ENCODE peak calls at places on chromosomes 7 and 10, in five cellular contexts. One of them, this sample, is unnamed.

GRCh38 chr7:149759111-149759510 is 14.3 kb downstream of the ZNF467 start:
- DNase-seq in choroid plexus epithelial cell: no peak
- DNase-seq in foreskin keratinocyte: no peak
- DNase-seq in cardiac fibroblast: no peak
- DNase-seq in bronchial epithelial cell: no peak
- DNase-seq in this sample: no peak

GRCh38 chr7:22320416-22320815 is 36.5 kb downstream of the RAPGEF5 start:
- DNase-seq in choroid plexus epithelial cell: no peak
- DNase-seq in foreskin keratinocyte: no peak
- DNase-seq in cardiac fibroblast: no peak
- DNase-seq in bronchial epithelial cell: no peak
- DNase-seq in this sample: no peak

GRCh38 chr7:150856303-150857275 is 4.3 kb downstream of the AOC1 start:
- DNase-seq in choroid plexus epithelial cell: no peak
- DNase-seq in foreskin keratinocyte: no peak
- DNase-seq in cardiac fibroblast: no peak
- DNase-seq in bronchial epithelial cell: no peak
- DNase-seq in this sample: no peak

GRCh38 chr10:30343962-30344361 is 5.1 kb downstream of the MTPAP start:
- DNase-seq in choroid plexus epithelial cell: no peak
- DNase-seq in foreskin keratinocyte: no peak
- DNase-seq in cardiac fibroblast: no peak
- DNase-seq in bronchial epithelial cell: no peak
- DNase-seq in this sample: no peak

GRCh38 chr10:62205750-62206399 is 62.8 kb downstream of the RTKN2 start:
- DNase-seq in choroid plexus epithelial cell: no peak
- DNase-seq in foreskin keratinocyte: no peak
- DNase-seq in cardiac fibroblast: no peak
- DNase-seq in bronchial epithelial cell: no peak
- DNase-seq in this sample: no peak

GRCh38 chr7:35258891-35259537 is 5.1 kb upstream of the TBX20 start:
- DNase-seq in choroid plexus epithelial cell: no peak
- DNase-seq in foreskin keratinocyte: no peak
- DNase-seq in cardiac fibroblast: no peak
- DNase-seq in bronchial epithelial cell: no peak
- DNase-seq in this sample: no peak

GRCh38 chr7:68748934-68749695 is 849.2 kb upstream of the AUTS2 start:
- DNase-seq in choroid plexus epithelial cell: no peak
- DNase-seq in foreskin keratinocyte: no peak
- DNase-seq in cardiac fibroblast: no peak
- DNase-seq in bronchial epithelial cell: no peak
- DNase-seq in this sample: no peak

GRCh38 chr10:82027711-82028110 is 152.7 kb downstream of the NRG3 start:
- DNase-seq in choroid plexus epithelial cell: no peak
- DNase-seq in foreskin keratinocyte: no peak
- DNase-seq in cardiac fibroblast: no peak
- DNase-seq in bronchial epithelial cell: no peak
- DNase-seq in this sample: no peak

GRCh38 chr7:42489299-42489698 is 252.3 kb upstream of the GLI3 start:
- DNase-seq in choroid plexus epithelial cell: no peak
- DNase-seq in foreskin keratinocyte: no peak
- DNase-seq in cardiac fibroblast: no peak
- DNase-seq in bronchial epithelial cell: no peak
- DNase-seq in this sample: no peak

GRCh38 chr10:35058134-35058533 is 32.0 kb downstream of the CUL2 start:
- DNase-seq in choroid plexus epithelial cell: peak; percentile 94
- DNase-seq in foreskin keratinocyte: no peak
- DNase-seq in cardiac fibroblast: peak; percentile 90
- DNase-seq in bronchial epithelial cell: peak; percentile 79
- DNase-seq in this sample: peak; percentile 69

GRCh38 chr7:87287738-87288341 is 57.6 kb upstream of the CROT start:
- DNase-seq in choroid plexus epithelial cell: no peak
- DNase-seq in foreskin keratinocyte: no peak
- DNase-seq in cardiac fibroblast: no peak
- DNase-seq in bronchial epithelial cell: no peak
- DNase-seq in this sample: no peak

GRCh38 chr7:158268851-158269535 is 318.6 kb downstream of the PTPRN2 start:
- DNase-seq in choroid plexus epithelial cell: no peak
- DNase-seq in foreskin keratinocyte: no peak
- DNase-seq in cardiac fibroblast: no peak
- DNase-seq in bronchial epithelial cell: no peak
- DNase-seq in this sample: no peak

GRCh38 chr10:8396675-8397074 is 342.2 kb downstream of the GATA3 start:
- DNase-seq in choroid plexus epithelial cell: peak; percentile 11
- DNase-seq in foreskin keratinocyte: peak; percentile 71
- DNase-seq in cardiac fibroblast: peak; percentile 49
- DNase-seq in bronchial epithelial cell: peak; percentile 45
- DNase-seq in this sample: peak; percentile 80

GRCh38 chr10:101230185-101230917 is 1.1 kb upstream of the LBX1 start:
- DNase-seq in choroid plexus epithelial cell: no peak
- DNase-seq in foreskin keratinocyte: no peak
- DNase-seq in cardiac fibroblast: no peak
- DNase-seq in bronchial epithelial cell: no peak
- DNase-seq in this sample: no peak

GRCh38 chr10:7956508-7956907 is 98.0 kb upstream of the GATA3 start:
- DNase-seq in choroid plexus epithelial cell: peak; percentile 84
- DNase-seq in foreskin keratinocyte: peak; percentile 31
- DNase-seq in cardiac fibroblast: peak; percentile 81
- DNase-seq in bronchial epithelial cell: peak; percentile 74
- DNase-seq in this sample: peak; percentile 66

GRCh38 chr10:13716161-13717071 is 129.7 kb downstream of the PRPF18 start:
- DNase-seq in choroid plexus epithelial cell: peak; percentile 39
- DNase-seq in foreskin keratinocyte: no peak
- DNase-seq in cardiac fibroblast: peak; percentile 68
- DNase-seq in bronchial epithelial cell: no peak
- DNase-seq in this sample: no peak

GRCh38 chr7:4739528-4739992 is 35.9 kb upstream of the AP5Z1 start:
- DNase-seq in choroid plexus epithelial cell: peak; percentile 76
- DNase-seq in foreskin keratinocyte: no peak
- DNase-seq in cardiac fibroblast: peak; percentile 81
- DNase-seq in bronchial epithelial cell: peak; percentile 46
- DNase-seq in this sample: peak; percentile 30

GRCh38 chr10:78173360-78174020 is 139.8 kb downstream of the RPS24 start:
- DNase-seq in choroid plexus epithelial cell: no peak
- DNase-seq in foreskin keratinocyte: no peak
- DNase-seq in cardiac fibroblast: no peak
- DNase-seq in bronchial epithelial cell: peak; percentile 25
- DNase-seq in this sample: peak; percentile 28

GRCh38 chr10:5975641-5976473 is 1.5 kb downstream of the IL15RA start:
- DNase-seq in choroid plexus epithelial cell: peak; percentile 27
- DNase-seq in foreskin keratinocyte: no peak
- DNase-seq in cardiac fibroblast: peak; percentile 64
- DNase-seq in bronchial epithelial cell: no peak
- DNase-seq in this sample: no peak

GRCh38 chr7:25009271-25009670 is 29.3 kb upstream of the OSBPL3 start:
- DNase-seq in choroid plexus epithelial cell: peak; percentile 94
- DNase-seq in foreskin keratinocyte: peak; percentile 62
- DNase-seq in cardiac fibroblast: peak; percentile 91
- DNase-seq in bronchial epithelial cell: peak; percentile 88
- DNase-seq in this sample: peak; percentile 90

GRCh38 chr7:31526882-31527281 is 13.0 kb downstream of the ITPRID1 start:
- DNase-seq in choroid plexus epithelial cell: no peak
- DNase-seq in foreskin keratinocyte: no peak
- DNase-seq in cardiac fibroblast: no peak
- DNase-seq in bronchial epithelial cell: peak; percentile 15
- DNase-seq in this sample: no peak

GRCh38 chr7:45670717-45671116 is 96.5 kb downstream of the ADCY1 start:
- DNase-seq in choroid plexus epithelial cell: no peak
- DNase-seq in foreskin keratinocyte: no peak
- DNase-seq in cardiac fibroblast: no peak
- DNase-seq in bronchial epithelial cell: no peak
- DNase-seq in this sample: no peak

GRCh38 chr7:27073066-27073465 is 22.7 kb downstream of the HOXA1 start:
- DNase-seq in choroid plexus epithelial cell: no peak
- DNase-seq in foreskin keratinocyte: no peak
- DNase-seq in cardiac fibroblast: no peak
- DNase-seq in bronchial epithelial cell: no peak
- DNase-seq in this sample: no peak

GRCh38 chr7:86320341-86320740 is 323.4 kb upstream of the GRM3 start:
- DNase-seq in choroid plexus epithelial cell: no peak
- DNase-seq in foreskin keratinocyte: no peak
- DNase-seq in cardiac fibroblast: no peak
- DNase-seq in bronchial epithelial cell: no peak
- DNase-seq in this sample: no peak

GRCh38 chr10:23813687-23814086 is 374.8 kb downstream of the OTUD1 start:
- DNase-seq in choroid plexus epithelial cell: no peak
- DNase-seq in foreskin keratinocyte: no peak
- DNase-seq in cardiac fibroblast: no peak
- DNase-seq in bronchial epithelial cell: no peak
- DNase-seq in this sample: no peak

GRCh38 chr10:128054163-128054970 is 71.9 kb downstream of the MKI67 start:
- DNase-seq in choroid plexus epithelial cell: no peak
- DNase-seq in foreskin keratinocyte: no peak
- DNase-seq in cardiac fibroblast: no peak
- DNase-seq in bronchial epithelial cell: no peak
- DNase-seq in this sample: no peak

GRCh38 chr7:135995751-135996150 is 18.6 kb upstream of the MTPN start:
- DNase-seq in choroid plexus epithelial cell: peak; percentile 22
- DNase-seq in foreskin keratinocyte: no peak
- DNase-seq in cardiac fibroblast: no peak
- DNase-seq in bronchial epithelial cell: peak; percentile 67
- DNase-seq in this sample: peak; percentile 34

GRCh38 chr7:32170838-32171237 is 100.6 kb upstream of the PDE1C start:
- DNase-seq in choroid plexus epithelial cell: no peak
- DNase-seq in foreskin keratinocyte: no peak
- DNase-seq in cardiac fibroblast: no peak
- DNase-seq in bronchial epithelial cell: no peak
- DNase-seq in this sample: no peak

GRCh38 chr7:423312-424260 is 96.1 kb downstream of the PDGFA start:
- DNase-seq in choroid plexus epithelial cell: no peak
- DNase-seq in foreskin keratinocyte: no peak
- DNase-seq in cardiac fibroblast: no peak
- DNase-seq in bronchial epithelial cell: no peak
- DNase-seq in this sample: no peak

GRCh38 chr10:42149027-42149700 is 489.2 kb downstream of the ZNF33B start:
- DNase-seq in choroid plexus epithelial cell: no peak
- DNase-seq in foreskin keratinocyte: no peak
- DNase-seq in cardiac fibroblast: peak; percentile 1
- DNase-seq in bronchial epithelial cell: no peak
- DNase-seq in this sample: no peak

GRCh38 chr10:49175587-49176309 is 12.4 kb downstream of the TMEM273 start:
- DNase-seq in choroid plexus epithelial cell: no peak
- DNase-seq in foreskin keratinocyte: no peak
- DNase-seq in cardiac fibroblast: no peak
- DNase-seq in bronchial epithelial cell: no peak
- DNase-seq in this sample: no peak

GRCh38 chr7:140404565-140405080 is 765 bp downstream of the RAB19 start:
- DNase-seq in choroid plexus epithelial cell: no peak
- DNase-seq in foreskin keratinocyte: no peak
- DNase-seq in cardiac fibroblast: no peak
- DNase-seq in bronchial epithelial cell: no peak
- DNase-seq in this sample: no peak

GRCh38 chr7:135190703-135191102 is 20.2 kb upstream of the CYREN start:
- DNase-seq in choroid plexus epithelial cell: no peak
- DNase-seq in foreskin keratinocyte: peak; percentile 59
- DNase-seq in cardiac fibroblast: no peak
- DNase-seq in bronchial epithelial cell: peak; percentile 73
- DNase-seq in this sample: peak; percentile 61

GRCh38 chr10:12214763-12215218 is 18.8 kb downstream of the CDC123 start:
- DNase-seq in choroid plexus epithelial cell: peak; percentile 78
- DNase-seq in foreskin keratinocyte: no peak
- DNase-seq in cardiac fibroblast: peak; percentile 74
- DNase-seq in bronchial epithelial cell: peak; percentile 37
- DNase-seq in this sample: peak; percentile 62

GRCh38 chr10:75197066-75197465 is 13.5 kb upstream of the VDAC2 start:
- DNase-seq in choroid plexus epithelial cell: no peak
- DNase-seq in foreskin keratinocyte: no peak
- DNase-seq in cardiac fibroblast: no peak
- DNase-seq in bronchial epithelial cell: no peak
- DNase-seq in this sample: no peak

GRCh38 chr10:58641095-58641531 is 128.4 kb downstream of the BICC1 start:
- DNase-seq in choroid plexus epithelial cell: peak; percentile 96
- DNase-seq in foreskin keratinocyte: peak; percentile 72
- DNase-seq in cardiac fibroblast: peak; percentile 94
- DNase-seq in bronchial epithelial cell: peak; percentile 73
- DNase-seq in this sample: peak; percentile 68
- TF ChIP-seq CTCF in choroid plexus epithelial cell: peak; percentile 41
- TF ChIP-seq CTCF in foreskin keratinocyte: peak; percentile 45
- TF ChIP-seq CTCF in cardiac fibroblast: peak; percentile 9
- TF ChIP-seq CTCF in bronchial epithelial cell: peak; percentile 40
- TF ChIP-seq CTCF in this sample: peak; percentile 41

GRCh38 chr10:97762816-97763215 is 9.0 kb downstream of the SFRP5 start:
- DNase-seq in choroid plexus epithelial cell: peak; percentile 71
- DNase-seq in foreskin keratinocyte: no peak
- DNase-seq in cardiac fibroblast: peak; percentile 47
- DNase-seq in bronchial epithelial cell: no peak
- DNase-seq in this sample: no peak
- TF ChIP-seq CTCF in choroid plexus epithelial cell: no peak
- TF ChIP-seq CTCF in foreskin keratinocyte: no peak
- TF ChIP-seq CTCF in cardiac fibroblast: no peak
- TF ChIP-seq CTCF in bronchial epithelial cell: no peak
- TF ChIP-seq CTCF in this sample: no peak

GRCh38 chr7:65722361-65722792 is 150.5 kb upstream of the VKORC1L1 start:
- DNase-seq in choroid plexus epithelial cell: peak; percentile 47
- DNase-seq in foreskin keratinocyte: no peak
- DNase-seq in cardiac fibroblast: peak; percentile 42
- DNase-seq in bronchial epithelial cell: peak; percentile 32
- DNase-seq in this sample: peak; percentile 70
- TF ChIP-seq CTCF in choroid plexus epithelial cell: peak; percentile 79
- TF ChIP-seq CTCF in foreskin keratinocyte: peak; percentile 72
- TF ChIP-seq CTCF in cardiac fibroblast: peak; percentile 73
- TF ChIP-seq CTCF in bronchial epithelial cell: peak; percentile 84
- TF ChIP-seq CTCF in this sample: peak; percentile 83

GRCh38 chr7:79176859-79177477 is 276.5 kb downstream of the MAGI2 start:
- DNase-seq in choroid plexus epithelial cell: peak; percentile 73
- DNase-seq in foreskin keratinocyte: no peak
- DNase-seq in cardiac fibroblast: peak; percentile 66
- DNase-seq in bronchial epithelial cell: peak; percentile 59
- DNase-seq in this sample: peak; percentile 64
- TF ChIP-seq CTCF in choroid plexus epithelial cell: peak; percentile 73
- TF ChIP-seq CTCF in foreskin keratinocyte: peak; percentile 77
- TF ChIP-seq CTCF in cardiac fibroblast: peak; percentile 60
- TF ChIP-seq CTCF in bronchial epithelial cell: peak; percentile 57
- TF ChIP-seq CTCF in this sample: peak; percentile 78

DNA sequence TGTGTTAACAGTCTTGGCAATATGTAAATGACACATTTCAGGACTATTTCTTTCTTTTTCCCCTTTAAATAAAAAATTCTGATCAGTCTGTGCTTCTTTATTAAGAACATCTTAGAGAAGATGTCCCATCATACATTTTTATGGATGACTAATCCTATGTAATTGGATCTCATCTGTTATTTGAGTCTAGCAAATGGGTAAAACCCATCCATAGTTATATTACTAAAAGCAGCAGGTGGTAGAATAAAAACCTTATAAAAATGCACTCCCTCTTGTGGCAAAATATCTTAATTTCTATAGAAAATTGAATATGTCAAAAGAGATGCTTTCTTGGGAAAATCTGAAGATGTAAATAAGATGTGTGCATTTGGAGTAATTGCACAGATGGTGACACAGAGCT is 35.3 kb downstream of the TRRAP start:
- DNase-seq in choroid plexus epithelial cell: peak; percentile 37
- DNase-seq in foreskin keratinocyte: no peak
- DNase-seq in cardiac fibroblast: no peak
- DNase-seq in bronchial epithelial cell: peak; percentile 5
- DNase-seq in this sample: no peak
- TF ChIP-seq CTCF in choroid plexus epithelial cell: peak; percentile 29
- TF ChIP-seq CTCF in foreskin keratinocyte: no peak
- TF ChIP-seq CTCF in cardiac fibroblast: no peak
- TF ChIP-seq CTCF in bronchial epithelial cell: no peak
- TF ChIP-seq CTCF in this sample: no peak

This sample was measured in epithelial cell of esophagus.